ENCODE peak calls at places on chromosomes 7 and 10, in five cellular contexts. V is effector memory CD8-positive, alpha-beta T cell; Z is body of pancreas; R is left cardiac atrium; C is activated CD8-positive, alpha-beta T cell treated with anti-CD3 and anti-CD28 coated beads for 36 hours. G is an unnamed sample.

GRCh38 chr7:22649686-22650085 is 77.3 kb upstream of the IL6 start:
- ATAC-seq in V (no peak), Z (no peak), R (no peak), C (no peak), G (no peak)

GRCh38 chr7:152925412-152926147 is 166.0 kb downstream of the ACTR3B start:
- ATAC-seq in V (no peak), Z (peak; percentile 79), R (peak; percentile 49), C (no peak), G (no peak)

GRCh38 chr7:100080895-100081534 is 508 bp downstream of the ZNF3 start:
- ATAC-seq in V (no peak), Z (no peak), R (no peak), C (no peak), G (no peak)

GRCh38 chr10:75600833-75601232 is 169.4 kb downstream of the LRMDA start:
- ATAC-seq in V (no peak), Z (no peak), R (no peak), C (no peak), G (no peak)

GRCh38 chr10:121481222-121481621 is 117.0 kb downstream of the FGFR2 start:
- ATAC-seq in V (no peak), Z (no peak), R (no peak), C (no peak), G (no peak)

GRCh38 chr7:7848245-7848644 is 120.4 kb upstream of the GLCCI1 start:
- ATAC-seq in V (peak; percentile 77), Z (no peak), R (no peak), C (peak; percentile 50), G (no peak)

GRCh38 chr7:141664450-141664849 is 37.5 kb downstream of the DENND11 start:
- ATAC-seq in V (no peak), Z (no peak), R (no peak), C (no peak), G (no peak)

GRCh38 chr7:105649727-105650381 is 68.6 kb upstream of the EFCAB10 start:
- ATAC-seq in V (no peak), Z (no peak), R (peak; percentile 39), C (no peak), G (no peak)

GRCh38 chr10:112908507-112908906 is 41.5 kb upstream of the TCF7L2 start:
- ATAC-seq in V (no peak), Z (no peak), R (no peak), C (no peak), G (no peak)

GRCh38 chr7:3333861-3334260 is 32.8 kb downstream of the SDK1 start:
- ATAC-seq in V (no peak), Z (no peak), R (no peak), C (no peak), G (no peak)

GRCh38 chr10:94292448-94293118 is 70.2 kb downstream of the NOC3L start:
- ATAC-seq in V (no peak), Z (no peak), R (peak; percentile 72), C (no peak), G (no peak)

GRCh38 chr10:127563718-127564553 is 14.8 kb downstream of the NPS start:
- ATAC-seq in V (no peak), Z (no peak), R (no peak), C (no peak), G (no peak)

GRCh38 chr7:31336202-31337035 is 4.1 kb downstream of the NEUROD6 start:
- ATAC-seq in V (no peak), Z (peak; percentile 33), R (peak; percentile 35), C (no peak), G (peak; percentile 13)

GRCh38 chr10:114874827-114875541 is 53.4 kb downstream of the FHIP2A start:
- ATAC-seq in V (no peak), Z (no peak), R (peak; percentile 70), C (peak; percentile 74), G (no peak)

GRCh38 chr7:2009541-2010001 is 223.2 kb downstream of the MAD1L1 start:
- ATAC-seq in V (no peak), Z (no peak), R (peak; percentile 67), C (no peak), G (no peak)

GRCh38 chr10:69663548-69663947 is 33.5 kb downstream of the FAM241B start:
- ATAC-seq in V (no peak), Z (no peak), R (no peak), C (no peak), G (no peak)

GRCh38 chr10:121043124-121043849 is 192.1 kb downstream of the WDR11 start:
- ATAC-seq in V (no peak), Z (peak; percentile 77), R (peak; percentile 34), C (no peak), G (no peak)

GRCh38 chr7:155166673-155167370 is 96.7 kb downstream of the HTR5A start:
- ATAC-seq in V (no peak), Z (peak; percentile 48), R (no peak), C (peak; percentile 80), G (peak; percentile 100)

GRCh38 chr7:134527979-134528371 is 608 bp downstream of the AKR1B10 start:
- ATAC-seq in V (no peak), Z (no peak), R (peak; percentile 69), C (no peak), G (no peak)

GRCh38 chr7:104958278-104958903 is 55.6 kb upstream of the KMT2E start:
- ATAC-seq in V (no peak), Z (no peak), R (peak; percentile 15), C (no peak), G (no peak)

GRCh38 chr10:121152033-121152432 is 300.9 kb downstream of the WDR11 start:
- ATAC-seq in V (no peak), Z (no peak), R (no peak), C (no peak), G (no peak)

GRCh38 chr10:34075269-34075926 is 739.7 kb downstream of the PARD3 start:
- ATAC-seq in V (no peak), Z (peak; percentile 47), R (peak; percentile 22), C (no peak), G (no peak)

GRCh38 chr10:94299417-94299816 is 63.3 kb downstream of the NOC3L start:
- ATAC-seq in V (peak; percentile 55), Z (no peak), R (no peak), C (peak; percentile 51), G (no peak)

GRCh38 chr7:11473807-11474424 is 358.1 kb downstream of the THSD7A start:
- ATAC-seq in V (no peak), Z (no peak), R (no peak), C (no peak), G (no peak)

GRCh38 chr10:79254333-79255006 is 92.8 kb upstream of the PPIF start:
- ATAC-seq in V (no peak), Z (peak; percentile 2), R (no peak), C (no peak), G (no peak)

GRCh38 chr10:11354823-11355222 is 256.6 kb downstream of the USP6NL start:
- ATAC-seq in V (no peak), Z (no peak), R (no peak), C (no peak), G (no peak)

GRCh38 chr10:129131439-129132122 is 335.5 kb upstream of the MGMT start:
- ATAC-seq in V (no peak), Z (peak; percentile 55), R (peak; percentile 16), C (no peak), G (no peak)

GRCh38 chr10:17115683-17116082 is 13.9 kb downstream of the CUBN start:
- ATAC-seq in V (no peak), Z (no peak), R (no peak), C (no peak), G (no peak)

GRCh38 chr10:125786547-125786946 is 10.9 kb upstream of the MMP21 start:
- ATAC-seq in V (no peak), Z (no peak), R (no peak), C (no peak), G (no peak)

GRCh38 chr10:114239994-114240345 is 916 bp downstream of the VWA2 start:
- ATAC-seq in V (no peak), Z (no peak), R (no peak), C (no peak), G (peak; percentile 11)

GRCh38 chr7:91988213-91988612 is 47.6 kb downstream of the AKAP9 start:
- ATAC-seq in V (no peak), Z (peak; percentile 42), R (no peak), C (no peak), G (no peak)

GRCh38 chr7:41910916-41911315 is 208.0 kb upstream of the INHBA start:
- ATAC-seq in V (no peak), Z (no peak), R (peak; percentile 45), C (no peak), G (no peak)

GRCh38 chr7:99720370-99721128 is 14.4 kb downstream of the CYP3A7 start:
- ATAC-seq in V (no peak), Z (peak; percentile 91), R (no peak), C (peak; percentile 77), G (peak; percentile 71)

GRCh38 chr7:6269527-6269926 is 2.9 kb downstream of the CYTH3 start:
- ATAC-seq in V (no peak), Z (no peak), R (no peak), C (no peak), G (no peak)

GRCh38 chr10:36886303-36886891 is 239.0 kb upstream of the ANKRD30A start:
- ATAC-seq in V (no peak), Z (no peak), R (no peak), C (no peak), G (no peak)

GRCh38 chr10:118638680-118639079 is 43.2 kb upstream of the PRLHR start:
- ATAC-seq in V (no peak), Z (no peak), R (no peak), C (no peak), G (no peak)

GRCh38 chr10:76675951-76676587 is 961.5 kb downstream of the KCNMA1 start:
- ATAC-seq in V (no peak), Z (no peak), R (peak; percentile 92), C (no peak), G (peak; percentile 13)

GRCh38 chr10:127198307-127198706 is 1.9 kb upstream of the INSYN2A start:
- ATAC-seq in V (no peak), Z (no peak), R (no peak), C (no peak), G (no peak)